ENCODE peak calls at places on chromosomes 11 and 22, in nine cellular contexts. K is ascending aorta; H is substantia nigra; A is fibroblast of lung; O is right lobe of liver; F is effector memory CD4-positive, alpha-beta T cell; X is heart right ventricle; Z is lower lobe of right lung; B is tibial nerve. U is an unnamed sample.

GRCh38 chr11:81892770-81893635 is 840.7 kb downstream of the FAM181B start:
- DNase-seq in K (no peak), H (no peak), A (no peak), O (peak), F (no peak), X (no peak), Z (no peak), B (no peak), U (no peak)

GRCh38 chr22:35540600-35541253 is at the start of gene RASD2:
- DNase-seq in K (peak), H (peak), A (no peak), O (no peak), F (no peak), X (peak), Z (no peak), B (no peak), U (peak)

GRCh38 chr11:84914511-84914910 is 712.6 kb downstream of the DLG2 start:
- DNase-seq in K (no peak), H (no peak), A (no peak), O (no peak), F (no peak), X (no peak), Z (no peak), B (no peak), U (no peak)

GRCh38 chr22:43446037-43446803 is 34.4 kb downstream of the MPPED1 start:
- DNase-seq in K (no peak), H (no peak), A (no peak), O (no peak), F (no peak), X (no peak), Z (no peak), B (no peak), U (no peak)

GRCh38 chr22:50167689-50168489 is 2.6 kb upstream of the PANX2 start:
- DNase-seq in K (no peak), H (no peak), A (no peak), O (no peak), F (no peak), X (no peak), Z (no peak), B (no peak), U (no peak)

GRCh38 chr11:129639300-129639699 is 176.3 kb upstream of the TMEM45B start:
- DNase-seq in K (no peak), H (no peak), A (peak), O (no peak), F (no peak), X (no peak), Z (no peak), B (no peak), U (no peak)

GRCh38 chr22:45735273-45735672 is 63.6 kb downstream of the ATXN10 start:
- DNase-seq in K (no peak), H (no peak), A (no peak), O (no peak), F (no peak), X (no peak), Z (no peak), B (no peak), U (no peak)

GRCh38 chr11:9574556-9574805 is 1.0 kb downstream of the WEE1 start:
- DNase-seq in K (peak), H (no peak), A (peak), O (peak), F (no peak), X (peak), Z (peak), B (no peak), U (no peak)

GRCh38 chr22:40326905-40327735 is 19.2 kb upstream of the ADSL start:
- DNase-seq in K (peak), H (no peak), A (peak), O (no peak), F (no peak), X (no peak), Z (no peak), B (no peak), U (no peak)

GRCh38 chr11:1198766-1199688 is 23.8 kb upstream of the MUC5B start:
- DNase-seq in K (peak), H (no peak), A (no peak), O (peak), F (no peak), X (no peak), Z (peak), B (no peak), U (no peak)

GRCh38 chr11:31050061-31050790 is 319.3 kb downstream of the DCDC1 start:
- DNase-seq in K (no peak), H (no peak), A (no peak), O (no peak), F (no peak), X (no peak), Z (no peak), B (no peak), U (no peak)

GRCh38 chr22:44574581-44575343 is 76.7 kb upstream of the RTL6 start:
- DNase-seq in K (peak), H (no peak), A (peak), O (peak), F (no peak), X (no peak), Z (no peak), B (no peak), U (no peak)

GRCh38 chr11:122979103-122979814 is 2.4 kb downstream of the BSX start:
- DNase-seq in K (no peak), H (no peak), A (no peak), O (no peak), F (no peak), X (no peak), Z (no peak), B (no peak), U (no peak)

GRCh38 chr11:130211781-130212401 is 52.3 kb downstream of the ST14 start:
- DNase-seq in K (peak), H (no peak), A (no peak), O (peak), F (no peak), X (no peak), Z (peak), B (no peak), U (no peak)

GRCh38 chr11:116420770-116421528 is 351.8 kb downstream of the BUD13 start:
- DNase-seq in K (no peak), H (no peak), A (peak), O (no peak), F (no peak), X (no peak), Z (no peak), B (no peak), U (no peak)

GRCh38 chr11:111531687-111532364 is 8.7 kb upstream of the LAYN start:
- DNase-seq in K (no peak), H (no peak), A (peak), O (no peak), F (no peak), X (no peak), Z (no peak), B (no peak), U (no peak)

DNA sequence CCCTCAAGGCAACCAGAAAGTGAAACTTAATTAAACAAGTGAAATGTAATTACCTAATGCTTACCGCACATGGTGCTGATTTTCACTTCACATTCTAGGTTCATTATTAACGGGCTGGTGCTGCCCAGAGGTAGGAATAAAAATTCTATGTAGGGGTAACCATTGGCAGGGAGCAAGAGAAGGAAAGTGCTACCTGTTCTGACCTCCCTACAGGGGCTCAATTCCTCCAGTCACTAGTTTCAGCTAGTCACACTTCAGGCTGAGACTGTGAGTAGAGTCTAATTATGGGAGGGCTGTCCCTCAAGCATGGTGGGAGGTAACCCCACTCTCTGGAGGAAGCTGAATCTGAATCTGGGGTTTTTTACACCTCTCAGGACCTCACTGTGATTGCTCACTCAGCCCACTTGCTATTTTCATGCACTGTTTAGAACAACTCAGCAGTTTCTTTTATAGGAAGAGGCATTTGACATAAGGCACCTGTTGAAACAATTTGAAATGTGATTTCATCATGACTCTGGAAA is 75.4 kb downstream of the MAML2 start:
- DNase-seq in K (no peak), H (no peak), A (no peak), O (no peak), F (peak), X (no peak), Z (no peak), B (no peak), U (no peak)
- H3K27ac ChIP-seq in K (peak), H (peak), A (no peak), O (peak), F (peak), X (peak), Z (peak), B (peak), U (no peak)

DNA sequence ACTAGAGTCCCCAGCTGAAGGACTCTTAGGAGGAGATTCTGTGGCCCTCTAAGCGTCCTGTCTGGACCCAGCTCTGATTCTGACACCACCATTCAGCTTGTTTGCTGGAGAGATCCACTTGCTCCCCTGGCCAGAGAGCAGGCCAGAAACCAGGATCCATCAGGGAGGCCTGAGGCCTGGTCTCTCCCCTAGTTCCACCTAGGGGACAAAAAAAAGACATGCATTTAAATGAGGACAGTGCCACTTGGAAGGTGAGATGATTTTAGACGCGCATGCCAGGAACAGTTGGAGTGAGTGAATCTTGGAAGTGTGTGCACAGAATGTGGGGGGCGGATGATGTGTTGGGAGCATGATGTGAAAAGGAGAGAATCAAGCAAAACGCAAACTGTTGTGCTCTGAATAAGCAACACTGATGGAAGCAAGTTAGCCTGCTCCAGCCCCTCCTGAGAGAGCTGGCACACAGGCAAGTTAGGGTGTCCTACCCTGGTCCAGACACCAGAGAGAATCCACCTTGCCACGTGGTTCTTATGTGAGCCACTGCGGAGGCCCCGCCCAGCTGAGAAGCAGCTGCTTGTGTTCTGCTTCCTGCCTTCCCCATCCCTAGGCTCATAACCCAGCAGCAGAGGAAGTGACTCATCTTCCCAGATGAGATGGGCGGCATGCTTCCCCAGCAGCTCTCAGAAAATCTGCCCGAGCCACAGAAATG is 8.0 kb upstream of the SLCO2B1 start:
- DNase-seq in K (peak), H (no peak), A (peak), O (peak), F (peak), X (peak), Z (peak), B (peak), U (peak)
- H3K27ac ChIP-seq in K (no peak), H (no peak), A (no peak), O (no peak), F (no peak), X (peak), Z (peak), B (no peak), U (peak)

GRCh38 chr11:18698341-18699268 is at the start of gene TMEM86A:
- DNase-seq in K (peak), H (peak), A (peak), O (peak), F (peak), X (peak), Z (peak), B (peak), U (peak)

GRCh38 chr11:18700872-18701271 is 2.3 kb downstream of the TMEM86A start:
- DNase-seq in K (no peak), H (no peak), A (no peak), O (no peak), F (no peak), X (no peak), Z (no peak), B (no peak), U (no peak)

GRCh38 chr11:18700375-18700774 is 1.8 kb downstream of the TMEM86A start:
- DNase-seq in K (no peak), H (no peak), A (no peak), O (no peak), F (no peak), X (no peak), Z (no peak), B (no peak), U (no peak)

GRCh38 chr11:18699269-18699596 is 654 bp downstream of the TMEM86A start:
- DNase-seq in K (no peak), H (no peak), A (no peak), O (no peak), F (no peak), X (no peak), Z (no peak), B (no peak), U (no peak)

GRCh38 chr11:18699848-18700261 is 1.3 kb downstream of the TMEM86A start:
- DNase-seq in K (no peak), H (no peak), A (no peak), O (no peak), F (no peak), X (no peak), Z (peak), B (peak), U (no peak)
- H3K27ac ChIP-seq in K (no peak), H (peak), A (no peak), O (peak), F (no peak), X (peak), Z (peak), B (peak), U (peak)

GRCh38 chr11:126442523-126442922 is 87.0 kb downstream of the ST3GAL4 start:
- DNase-seq in K (no peak), H (no peak), A (no peak), O (no peak), F (no peak), X (no peak), Z (no peak), B (no peak), U (no peak)

GRCh38 chr11:126438272-126438671 is 82.8 kb downstream of the ST3GAL4 start:
- DNase-seq in K (no peak), H (no peak), A (no peak), O (no peak), F (no peak), X (peak), Z (no peak), B (no peak), U (no peak)

GRCh38 chr11:126440792-126441514 is 85.5 kb downstream of the ST3GAL4 start:
- DNase-seq in K (peak), H (peak), A (peak), O (peak), F (peak), X (peak), Z (peak), B (peak), U (peak)

GRCh38 chr11:126438691-126439090 is 83.2 kb downstream of the ST3GAL4 start:
- DNase-seq in K (no peak), H (no peak), A (no peak), O (no peak), F (no peak), X (no peak), Z (no peak), B (no peak), U (no peak)

DNA sequence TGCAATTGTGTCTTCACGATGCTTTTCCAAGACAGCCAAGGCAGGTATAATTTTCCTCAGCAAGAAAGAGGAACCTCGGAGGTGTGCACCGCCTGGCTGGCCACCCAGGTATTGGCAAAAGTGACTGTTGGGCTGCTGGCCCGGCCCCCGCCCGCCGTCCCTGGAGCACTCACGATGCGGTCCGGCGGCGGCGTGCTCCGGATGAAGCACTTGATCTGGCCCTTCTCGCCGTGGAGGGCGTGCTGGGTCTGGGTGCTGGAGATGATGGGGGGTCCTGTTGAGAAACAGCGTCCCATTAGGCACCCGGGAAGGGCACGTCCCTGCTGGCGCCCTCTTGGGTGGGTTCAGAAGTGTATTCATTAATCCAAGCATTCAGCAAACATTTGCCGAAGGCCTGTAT is 84.8 kb downstream of the ST3GAL4 start:
- DNase-seq in K (no peak), H (no peak), A (no peak), O (no peak), F (no peak), X (no peak), Z (no peak), B (no peak), U (no peak)
- H3K27ac ChIP-seq in K (no peak), H (no peak), A (no peak), O (no peak), F (no peak), X (no peak), Z (no peak), B (no peak), U (no peak)

DNA sequence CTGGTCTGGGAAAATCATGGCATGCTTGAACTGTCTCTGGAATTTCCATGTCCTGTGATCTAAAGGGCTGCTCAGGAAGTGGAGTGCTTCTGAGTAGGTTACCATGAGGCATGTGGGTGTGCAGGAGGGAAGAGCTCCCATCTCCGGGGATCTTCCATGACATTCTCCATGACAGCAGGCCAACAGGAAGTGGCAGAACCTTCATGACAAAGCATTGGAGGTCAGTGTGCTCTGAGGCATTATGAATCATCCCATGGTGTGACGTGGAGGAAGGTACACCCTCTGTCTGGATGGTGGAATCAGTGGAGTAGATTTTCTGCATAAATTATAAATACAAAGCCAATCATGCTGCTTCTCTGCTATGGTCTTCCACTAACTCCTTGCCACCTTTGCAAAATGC is 139.6 kb upstream of the E2F8 start:
- DNase-seq in K (no peak), H (no peak), A (peak), O (no peak), F (no peak), X (no peak), Z (no peak), B (no peak), U (no peak)
- H3K27ac ChIP-seq in K (no peak), H (no peak), A (peak), O (no peak), F (no peak), X (no peak), Z (no peak), B (peak), U (no peak)

GRCh38 chr22:47448231-47449035 is 686.0 kb downstream of the TBC1D22A start:
- DNase-seq in K (no peak), H (no peak), A (no peak), O (no peak), F (no peak), X (no peak), Z (no peak), B (no peak), U (no peak)

GRCh38 chr22:47450876-47451475 is 688.5 kb downstream of the TBC1D22A start:
- DNase-seq in K (no peak), H (no peak), A (no peak), O (no peak), F (no peak), X (no peak), Z (no peak), B (no peak), U (no peak)

GRCh38 chr22:47446821-47447810 is 684.7 kb downstream of the TBC1D22A start:
- DNase-seq in K (no peak), H (no peak), A (no peak), O (no peak), F (no peak), X (no peak), Z (no peak), B (no peak), U (no peak)

GRCh38 chr22:47452184-47452583 is 689.7 kb downstream of the TBC1D22A start:
- DNase-seq in K (no peak), H (no peak), A (no peak), O (no peak), F (no peak), X (no peak), Z (no peak), B (no peak), U (no peak)

DNA sequence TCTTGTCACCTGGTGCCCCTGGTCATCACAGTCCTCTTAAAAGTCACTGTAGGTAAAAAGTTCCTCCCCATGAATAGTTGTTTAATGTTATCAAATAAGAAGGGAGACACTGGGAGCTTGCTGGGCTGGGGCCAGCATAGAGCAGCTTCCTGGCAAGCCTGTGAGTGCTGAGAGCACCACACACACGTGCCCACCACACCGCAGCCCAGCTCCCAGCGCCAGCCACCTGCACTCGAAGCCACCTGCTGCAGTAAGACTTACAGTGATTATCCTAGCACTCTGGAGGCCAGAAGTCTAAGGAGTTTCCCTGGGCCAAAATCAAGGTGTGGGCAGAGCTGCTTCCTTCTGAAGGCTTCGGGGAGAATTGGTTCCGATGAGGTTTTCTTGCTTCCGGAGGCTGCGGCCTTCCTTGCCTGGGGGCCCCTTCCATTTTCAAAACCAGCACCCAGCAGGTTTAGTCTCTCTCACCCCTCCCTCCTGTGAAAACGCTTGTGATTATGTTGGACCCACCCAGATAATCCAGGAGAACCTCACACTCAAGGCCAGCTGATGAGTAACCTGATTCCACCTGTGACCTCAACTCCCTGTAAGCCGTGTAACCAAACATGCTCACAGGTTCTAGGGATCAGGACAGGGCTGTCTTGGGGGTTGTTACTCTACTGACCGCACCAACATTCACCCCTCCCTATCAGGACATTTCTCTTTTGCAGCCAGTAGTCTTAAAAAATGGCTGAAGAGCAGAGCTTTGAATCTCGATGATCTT is 687.2 kb downstream of the TBC1D22A start:
- DNase-seq in K (no peak), H (no peak), A (no peak), O (no peak), F (no peak), X (no peak), Z (no peak), B (no peak), U (no peak)
- H3K27ac ChIP-seq in K (no peak), H (no peak), A (no peak), O (no peak), F (no peak), X (no peak), Z (no peak), B (no peak), U (no peak)

DNA sequence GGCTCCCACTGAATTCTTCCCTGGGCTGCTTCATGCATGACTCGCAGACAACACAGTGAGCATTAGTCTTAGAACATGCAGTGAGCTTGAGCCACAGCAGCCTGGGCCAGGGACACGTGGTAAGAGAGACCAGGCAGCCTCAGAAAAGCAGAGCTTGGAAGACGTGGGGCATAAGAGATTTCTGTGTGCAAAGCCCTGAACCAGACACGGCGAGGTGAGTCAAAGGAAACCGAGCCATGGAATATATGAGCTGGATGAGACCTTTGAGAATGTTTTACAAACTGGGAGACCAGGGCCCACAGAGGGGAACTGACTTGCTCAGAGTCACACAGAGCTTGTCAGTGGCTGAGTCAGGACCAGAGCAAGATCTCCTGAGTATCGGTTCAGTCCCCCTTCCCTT is 8.5 kb upstream of the FXYD6 start:
- DNase-seq in K (no peak), H (no peak), A (peak), O (no peak), F (no peak), X (no peak), Z (no peak), B (no peak), U (no peak)
- H3K27ac ChIP-seq in K (no peak), H (no peak), A (no peak), O (no peak), F (no peak), X (peak), Z (no peak), B (no peak), U (no peak)

GRCh38 chr22:20517841-20518592 is 10.6 kb downstream of the MED15 start:
- DNase-seq in K (no peak), H (no peak), A (no peak), O (no peak), F (no peak), X (no peak), Z (peak), B (no peak), U (no peak)
- H3K27ac ChIP-seq in K (no peak), H (no peak), A (no peak), O (no peak), F (no peak), X (no peak), Z (no peak), B (peak), U (no peak)